ENCODE peak calls at places on chromosomes 3 and 15, in six cellular contexts. One of them, this sample, is unnamed.

GRCh38 chr15:69972436-69972835 is 125.3 kb downstream of the TLE3 start:
- DNase-seq in trophoblast cell: no peak
- DNase-seq in neuronal stem cell: no peak
- DNase-seq in IMR-90: no peak
- DNase-seq in mesenchymal stem cell: no peak
- DNase-seq in H1: no peak
- DNase-seq in this sample: no peak

GRCh38 chr15:49315543-49315942 is 107.5 kb upstream of the FGF7 start:
- DNase-seq in trophoblast cell: no peak
- DNase-seq in neuronal stem cell: no peak
- DNase-seq in IMR-90: no peak
- DNase-seq in mesenchymal stem cell: no peak
- DNase-seq in H1: no peak
- DNase-seq in this sample: peak; percentile 91

GRCh38 chr3:53045107-53045783 is 628 bp downstream of the SFMBT1 start:
- DNase-seq in trophoblast cell: no peak
- DNase-seq in neuronal stem cell: peak; percentile 54
- DNase-seq in IMR-90: peak; percentile 43
- DNase-seq in mesenchymal stem cell: peak; percentile 54
- DNase-seq in H1: peak; percentile 59
- DNase-seq in this sample: peak; percentile 28

GRCh38 chr3:183032904-183033555 is 52.7 kb upstream of the DCUN1D1 start:
- DNase-seq in trophoblast cell: no peak
- DNase-seq in neuronal stem cell: no peak
- DNase-seq in IMR-90: no peak
- DNase-seq in mesenchymal stem cell: no peak
- DNase-seq in H1: no peak
- DNase-seq in this sample: no peak

GRCh38 chr15:76866008-76866407 is 39.1 kb downstream of the SCAPER start:
- DNase-seq in trophoblast cell: no peak
- DNase-seq in neuronal stem cell: no peak
- DNase-seq in IMR-90: peak; percentile 33
- DNase-seq in mesenchymal stem cell: peak; percentile 69
- DNase-seq in H1: no peak
- DNase-seq in this sample: no peak

GRCh38 chr3:102745881-102746280 is 311.1 kb downstream of the ZPLD1 start:
- DNase-seq in trophoblast cell: no peak
- DNase-seq in neuronal stem cell: no peak
- DNase-seq in IMR-90: no peak
- DNase-seq in mesenchymal stem cell: no peak
- DNase-seq in H1: no peak
- DNase-seq in this sample: no peak

GRCh38 chr3:149541091-149541491 is 66.6 kb downstream of the TM4SF4 start:
- DNase-seq in trophoblast cell: no peak
- DNase-seq in neuronal stem cell: no peak
- DNase-seq in IMR-90: peak; percentile 71
- DNase-seq in mesenchymal stem cell: no peak
- DNase-seq in H1: no peak
- DNase-seq in this sample: no peak

GRCh38 chr15:69826818-69827174 is 270.9 kb downstream of the TLE3 start:
- DNase-seq in trophoblast cell: peak; percentile 34
- DNase-seq in neuronal stem cell: no peak
- DNase-seq in IMR-90: peak; percentile 31
- DNase-seq in mesenchymal stem cell: peak; percentile 87
- DNase-seq in H1: no peak
- DNase-seq in this sample: no peak

GRCh38 chr3:142850395-142851023 is 38.4 kb downstream of the PCOLCE2 start:
- DNase-seq in trophoblast cell: no peak
- DNase-seq in neuronal stem cell: no peak
- DNase-seq in IMR-90: peak; percentile 66
- DNase-seq in mesenchymal stem cell: peak; percentile 98
- DNase-seq in H1: no peak
- DNase-seq in this sample: peak; percentile 47

GRCh38 chr3:38000242-38000916 is 9.8 kb downstream of the VILL start:
- DNase-seq in trophoblast cell: no peak
- DNase-seq in neuronal stem cell: no peak
- DNase-seq in IMR-90: no peak
- DNase-seq in mesenchymal stem cell: no peak
- DNase-seq in H1: no peak
- DNase-seq in this sample: no peak

GRCh38 chr15:70492240-70493177 is 270.8 kb downstream of the UACA start:
- DNase-seq in trophoblast cell: peak; percentile 34
- DNase-seq in neuronal stem cell: no peak
- DNase-seq in IMR-90: peak; percentile 81
- DNase-seq in mesenchymal stem cell: peak; percentile 94
- DNase-seq in H1: no peak
- DNase-seq in this sample: no peak

GRCh38 chr15:45573961-45574629 is 13.1 kb upstream of the BLOC1S6 start:
- DNase-seq in trophoblast cell: peak; percentile 6
- DNase-seq in neuronal stem cell: peak; percentile 54
- DNase-seq in IMR-90: no peak
- DNase-seq in mesenchymal stem cell: peak; percentile 40
- DNase-seq in H1: peak; percentile 94
- DNase-seq in this sample: peak; percentile 86

GRCh38 chr15:91678003-91678402 is 175.5 kb upstream of the SLCO3A1 start:
- DNase-seq in trophoblast cell: no peak
- DNase-seq in neuronal stem cell: no peak
- DNase-seq in IMR-90: no peak
- DNase-seq in mesenchymal stem cell: no peak
- DNase-seq in H1: no peak
- DNase-seq in this sample: no peak

GRCh38 chr3:162082516-162082915 is 585.9 kb downstream of the OTOL1 start:
- DNase-seq in trophoblast cell: no peak
- DNase-seq in neuronal stem cell: no peak
- DNase-seq in IMR-90: no peak
- DNase-seq in mesenchymal stem cell: peak; percentile 8
- DNase-seq in H1: no peak
- DNase-seq in this sample: peak; percentile 10

GRCh38 chr15:69055251-69055650 is 40.8 kb downstream of the NOX5 start:
- DNase-seq in trophoblast cell: no peak
- DNase-seq in neuronal stem cell: no peak
- DNase-seq in IMR-90: no peak
- DNase-seq in mesenchymal stem cell: no peak
- DNase-seq in H1: no peak
- DNase-seq in this sample: no peak

GRCh38 chr15:61081028-61081322 is 148.1 kb downstream of the RORA start:
- DNase-seq in trophoblast cell: no peak
- DNase-seq in neuronal stem cell: no peak
- DNase-seq in IMR-90: no peak
- DNase-seq in mesenchymal stem cell: no peak
- DNase-seq in H1: no peak
- DNase-seq in this sample: no peak

GRCh38 chr3:132464066-132464465 is 46.8 kb downstream of the DNAJC13 start:
- DNase-seq in trophoblast cell: no peak
- DNase-seq in neuronal stem cell: no peak
- DNase-seq in IMR-90: peak; percentile 78
- DNase-seq in mesenchymal stem cell: peak; percentile 62
- DNase-seq in H1: no peak
- DNase-seq in this sample: no peak

GRCh38 chr3:66297917-66298316 is 77.1 kb downstream of the SLC25A26 start:
- DNase-seq in trophoblast cell: no peak
- DNase-seq in neuronal stem cell: no peak
- DNase-seq in IMR-90: peak; percentile 75
- DNase-seq in mesenchymal stem cell: peak; percentile 33
- DNase-seq in H1: no peak
- DNase-seq in this sample: no peak

GRCh38 chr3:78754066-78754743 is 1013.6 kb downstream of the ROBO1 start:
- DNase-seq in trophoblast cell: no peak
- DNase-seq in neuronal stem cell: no peak
- DNase-seq in IMR-90: peak; percentile 73
- DNase-seq in mesenchymal stem cell: no peak
- DNase-seq in H1: no peak
- DNase-seq in this sample: peak; percentile 37

GRCh38 chr3:197501496-197501878 is 54.3 kb downstream of the BDH1 start:
- DNase-seq in trophoblast cell: no peak
- DNase-seq in neuronal stem cell: no peak
- DNase-seq in IMR-90: peak; percentile 31
- DNase-seq in mesenchymal stem cell: no peak
- DNase-seq in H1: no peak
- DNase-seq in this sample: peak; percentile 73

GRCh38 chr3:99921986-99922385 is 104.3 kb downstream of the CMSS1 start:
- DNase-seq in trophoblast cell: no peak
- DNase-seq in neuronal stem cell: no peak
- DNase-seq in IMR-90: no peak
- DNase-seq in mesenchymal stem cell: no peak
- DNase-seq in H1: no peak
- DNase-seq in this sample: no peak

GRCh38 chr15:59017459-59017858 is 30.0 kb downstream of the RNF111 start:
- DNase-seq in trophoblast cell: no peak
- DNase-seq in neuronal stem cell: no peak
- DNase-seq in IMR-90: no peak
- DNase-seq in mesenchymal stem cell: no peak
- DNase-seq in H1: no peak
- DNase-seq in this sample: no peak

GRCh38 chr3:126113733-126114132 is 29.8 kb upstream of the SLC41A3 start:
- DNase-seq in trophoblast cell: no peak
- DNase-seq in neuronal stem cell: no peak
- DNase-seq in IMR-90: no peak
- DNase-seq in mesenchymal stem cell: no peak
- DNase-seq in H1: no peak
- DNase-seq in this sample: peak; percentile 35

GRCh38 chr3:123346726-123347125 is 102.2 kb downstream of the ADCY5 start:
- DNase-seq in trophoblast cell: no peak
- DNase-seq in neuronal stem cell: no peak
- DNase-seq in IMR-90: no peak
- DNase-seq in mesenchymal stem cell: no peak
- DNase-seq in H1: no peak
- DNase-seq in this sample: no peak

GRCh38 chr15:52529289-52529929 is 729 bp upstream of the MYO5A start:
- DNase-seq in trophoblast cell: no peak
- DNase-seq in neuronal stem cell: peak; percentile 11
- DNase-seq in IMR-90: no peak
- DNase-seq in mesenchymal stem cell: no peak
- DNase-seq in H1: peak; percentile 81
- DNase-seq in this sample: peak; percentile 49
- H3K27ac ChIP-seq in trophoblast cell: no peak overlapping the region
- H3K27ac ChIP-seq in neuronal stem cell: peak overlapping the region; percentile 54
- H3K27ac ChIP-seq in IMR-90: peak overlapping the region; percentile 25
- H3K27ac ChIP-seq in mesenchymal stem cell: no peak overlapping the region
- H3K27ac ChIP-seq in H1: no peak overlapping the region
- H3K27ac ChIP-seq in this sample: no peak overlapping the region

GRCh38 chr15:52019394-52020252 is 604 bp downstream of the MAPK6 start:
- DNase-seq in trophoblast cell: peak; percentile 87
- DNase-seq in neuronal stem cell: peak; percentile 57
- DNase-seq in IMR-90: peak; percentile 89
- DNase-seq in mesenchymal stem cell: peak; percentile 94
- DNase-seq in H1: peak; percentile 79
- DNase-seq in this sample: peak; percentile 76

GRCh38 chr15:52023169-52023922 is 4.3 kb downstream of the MAPK6 start:
- DNase-seq in trophoblast cell: no peak
- DNase-seq in neuronal stem cell: no peak
- DNase-seq in IMR-90: no peak
- DNase-seq in mesenchymal stem cell: peak; percentile 42
- DNase-seq in H1: no peak
- DNase-seq in this sample: no peak

GRCh38 chr15:52021892-52022540 is 3.0 kb downstream of the MAPK6 start:
- DNase-seq in trophoblast cell: no peak
- DNase-seq in neuronal stem cell: no peak
- DNase-seq in IMR-90: no peak
- DNase-seq in mesenchymal stem cell: no peak
- DNase-seq in H1: no peak
- DNase-seq in this sample: no peak

GRCh38 chr15:52020253-52021085 is 1.4 kb downstream of the MAPK6 start:
- DNase-seq in trophoblast cell: no peak
- DNase-seq in neuronal stem cell: no peak
- DNase-seq in IMR-90: peak; percentile 34
- DNase-seq in mesenchymal stem cell: peak; percentile 54
- DNase-seq in H1: no peak
- DNase-seq in this sample: no peak

DNA sequence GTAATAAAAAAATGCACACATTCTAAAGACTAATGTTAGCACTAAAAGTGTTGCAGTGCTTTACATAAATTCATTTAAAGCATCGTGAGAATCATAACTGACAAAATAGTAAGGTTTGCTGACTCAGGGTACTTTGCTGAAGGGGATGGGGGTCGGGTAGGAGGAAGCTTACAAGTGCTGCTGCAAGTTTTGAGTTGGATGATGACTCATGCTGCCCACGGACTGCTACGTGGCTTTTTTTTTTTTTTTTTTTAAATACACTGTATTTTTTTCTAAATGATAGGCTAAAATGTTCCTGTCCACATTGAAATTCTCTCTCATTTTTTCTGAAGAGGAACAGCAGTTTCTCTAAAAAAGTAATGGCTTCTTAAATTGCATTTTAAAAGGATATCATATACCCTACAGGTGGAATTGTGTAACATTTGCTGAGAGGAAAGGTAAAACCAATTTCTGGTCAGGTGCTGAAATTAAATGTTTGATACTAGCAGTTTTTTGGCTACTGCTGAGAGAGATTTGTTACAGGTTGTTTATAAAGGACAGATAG is 2.2 kb downstream of the MAPK6 start:
- DNase-seq in trophoblast cell: peak; percentile 62
- DNase-seq in neuronal stem cell: no peak
- DNase-seq in IMR-90: peak; percentile 97
- DNase-seq in mesenchymal stem cell: peak; percentile 95
- DNase-seq in H1: no peak
- DNase-seq in this sample: peak; percentile 80
- H3K4me3 ChIP-seq in trophoblast cell: no peak overlapping the region
- H3K4me3 ChIP-seq in neuronal stem cell: no peak overlapping the region
- H3K4me3 ChIP-seq in IMR-90: peak overlapping the region; percentile 90
- H3K4me3 ChIP-seq in mesenchymal stem cell: no peak overlapping the region
- H3K4me3 ChIP-seq in H1: peak overlapping the region; percentile 95
- H3K4me3 ChIP-seq in this sample: no peak overlapping the region

DNA sequence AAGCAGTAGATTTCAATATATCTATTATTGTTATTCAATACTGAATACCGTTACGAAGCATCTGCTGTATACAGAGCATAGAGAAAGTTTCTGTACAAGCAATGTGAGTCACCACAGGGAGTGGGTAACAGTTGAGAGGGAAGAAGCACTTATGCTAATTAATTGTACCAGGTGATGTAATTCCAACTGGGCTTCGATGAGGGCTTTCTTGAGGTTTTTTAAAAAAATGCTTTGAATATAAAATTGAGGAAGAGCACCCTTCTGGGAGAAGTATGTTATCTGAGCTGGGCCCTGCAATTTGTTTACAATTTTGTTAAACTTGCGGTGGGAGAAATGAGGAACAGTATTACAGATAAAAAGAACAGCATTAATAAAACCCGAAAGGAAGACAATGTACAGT is 197.9 kb downstream of the TPRG1 start:
- DNase-seq in trophoblast cell: no peak
- DNase-seq in neuronal stem cell: no peak
- DNase-seq in IMR-90: no peak
- DNase-seq in mesenchymal stem cell: no peak
- DNase-seq in H1: no peak
- DNase-seq in this sample: peak; percentile 32
- H2BK120ac ChIP-seq in trophoblast cell: no peak overlapping the region
- H2BK120ac ChIP-seq in neuronal stem cell: no peak overlapping the region
- H2BK120ac ChIP-seq in IMR-90: no peak overlapping the region
- H2BK120ac ChIP-seq in mesenchymal stem cell: no peak overlapping the region
- H2BK120ac ChIP-seq in H1: no peak overlapping the region
- H2BK120ac ChIP-seq in this sample: no peak overlapping the region

DNA sequence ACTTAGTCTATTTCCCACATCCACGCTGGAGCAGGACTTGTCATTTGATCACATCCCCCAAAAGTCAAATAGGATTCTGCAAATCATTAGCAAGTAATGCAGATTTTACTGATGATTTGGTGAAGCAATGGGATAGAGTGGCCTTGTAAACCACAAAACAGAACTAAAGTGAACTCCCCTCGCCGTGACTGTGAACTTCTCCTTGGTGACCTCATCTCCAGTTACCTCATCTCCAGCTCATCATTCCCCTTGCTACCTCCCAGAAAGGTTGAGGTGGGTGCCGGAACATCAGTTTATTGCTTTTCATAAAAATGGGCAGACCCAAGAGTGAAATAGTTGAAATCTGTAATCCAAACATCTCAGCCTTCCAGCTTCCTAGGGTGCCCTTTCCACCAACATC is 36.7 kb upstream of the ADPGK start:
- DNase-seq in trophoblast cell: no peak
- DNase-seq in neuronal stem cell: no peak
- DNase-seq in IMR-90: no peak
- DNase-seq in mesenchymal stem cell: no peak
- DNase-seq in H1: no peak
- DNase-seq in this sample: no peak
- H3K27ac ChIP-seq in trophoblast cell: no peak overlapping the region
- H3K27ac ChIP-seq in neuronal stem cell: no peak overlapping the region
- H3K27ac ChIP-seq in IMR-90: no peak overlapping the region
- H3K27ac ChIP-seq in mesenchymal stem cell: no peak overlapping the region
- H3K27ac ChIP-seq in H1: no peak overlapping the region
- H3K27ac ChIP-seq in this sample: no peak overlapping the region